ENCODE peak calls at places on chromosomes 7 and 10, in four cellular contexts. One of them, this sample, is unnamed.

GRCh38 chr7:113099284-113099919 is 12.8 kb upstream of the GPR85 start:
- DNase-seq in NCI-H526: no peak
- DNase-seq in PC-9: peak
- DNase-seq in activated naive CD8-positive, alpha-beta T cell treated with anti-CD3 and anti-CD28 coated beads, Interleukin-2, amount 50 U/mL, for 16 hours: no peak
- DNase-seq in this sample: no peak

GRCh38 chr10:4391683-4392082 is 434.3 kb upstream of the AKR1E2 start:
- DNase-seq in NCI-H526: peak
- DNase-seq in PC-9: peak
- DNase-seq in activated naive CD8-positive, alpha-beta T cell treated with anti-CD3 and anti-CD28 coated beads, Interleukin-2, amount 50 U/mL, for 16 hours: no peak
- DNase-seq in this sample: no peak

GRCh38 chr7:83105948-83106347 is 56.7 kb downstream of the PCLO start:
- DNase-seq in NCI-H526: no peak
- DNase-seq in PC-9: no peak
- DNase-seq in activated naive CD8-positive, alpha-beta T cell treated with anti-CD3 and anti-CD28 coated beads, Interleukin-2, amount 50 U/mL, for 16 hours: no peak
- DNase-seq in this sample: no peak

GRCh38 chr10:69716711-69717560 is 84.8 kb upstream of the COL13A1 start:
- DNase-seq in NCI-H526: peak
- DNase-seq in PC-9: peak
- DNase-seq in activated naive CD8-positive, alpha-beta T cell treated with anti-CD3 and anti-CD28 coated beads, Interleukin-2, amount 50 U/mL, for 16 hours: peak
- DNase-seq in this sample: no peak

GRCh38 chr7:5448378-5449042 is 24.9 kb upstream of the TNRC18 start:
- DNase-seq in NCI-H526: no peak
- DNase-seq in PC-9: no peak
- DNase-seq in activated naive CD8-positive, alpha-beta T cell treated with anti-CD3 and anti-CD28 coated beads, Interleukin-2, amount 50 U/mL, for 16 hours: no peak
- DNase-seq in this sample: no peak

GRCh38 chr10:11828682-11829284 is 5.6 kb downstream of the PROSER2 start:
- DNase-seq in NCI-H526: no peak
- DNase-seq in PC-9: no peak
- DNase-seq in activated naive CD8-positive, alpha-beta T cell treated with anti-CD3 and anti-CD28 coated beads, Interleukin-2, amount 50 U/mL, for 16 hours: no peak
- DNase-seq in this sample: no peak

GRCh38 chr7:105399043-105399725 is 10.5 kb upstream of the SRPK2 start:
- DNase-seq in NCI-H526: no peak
- DNase-seq in PC-9: no peak
- DNase-seq in activated naive CD8-positive, alpha-beta T cell treated with anti-CD3 and anti-CD28 coated beads, Interleukin-2, amount 50 U/mL, for 16 hours: no peak
- DNase-seq in this sample: no peak

GRCh38 chr7:51325937-51326336 is 9.3 kb upstream of the COBL start:
- DNase-seq in NCI-H526: no peak
- DNase-seq in PC-9: no peak
- DNase-seq in activated naive CD8-positive, alpha-beta T cell treated with anti-CD3 and anti-CD28 coated beads, Interleukin-2, amount 50 U/mL, for 16 hours: no peak
- DNase-seq in this sample: no peak

GRCh38 chr10:97632949-97633884 is at the start of gene MORN4:
- DNase-seq in NCI-H526: peak
- DNase-seq in PC-9: peak
- DNase-seq in activated naive CD8-positive, alpha-beta T cell treated with anti-CD3 and anti-CD28 coated beads, Interleukin-2, amount 50 U/mL, for 16 hours: peak
- DNase-seq in this sample: no peak

GRCh38 chr10:3516191-3516590 is 268.8 kb downstream of the KLF6 start:
- DNase-seq in NCI-H526: no peak
- DNase-seq in PC-9: no peak
- DNase-seq in activated naive CD8-positive, alpha-beta T cell treated with anti-CD3 and anti-CD28 coated beads, Interleukin-2, amount 50 U/mL, for 16 hours: no peak
- DNase-seq in this sample: no peak

GRCh38 chr10:114308470-114309110 is 69.5 kb downstream of the VWA2 start:
- DNase-seq in NCI-H526: no peak
- DNase-seq in PC-9: no peak
- DNase-seq in activated naive CD8-positive, alpha-beta T cell treated with anti-CD3 and anti-CD28 coated beads, Interleukin-2, amount 50 U/mL, for 16 hours: no peak
- DNase-seq in this sample: no peak

GRCh38 chr10:43901302-43901701 is 252.6 kb upstream of the ZNF32 start:
- DNase-seq in NCI-H526: no peak
- DNase-seq in PC-9: no peak
- DNase-seq in activated naive CD8-positive, alpha-beta T cell treated with anti-CD3 and anti-CD28 coated beads, Interleukin-2, amount 50 U/mL, for 16 hours: no peak
- DNase-seq in this sample: no peak

GRCh38 chr7:105210721-105211205 is 178.0 kb downstream of the SRPK2 start:
- DNase-seq in NCI-H526: no peak
- DNase-seq in PC-9: no peak
- DNase-seq in activated naive CD8-positive, alpha-beta T cell treated with anti-CD3 and anti-CD28 coated beads, Interleukin-2, amount 50 U/mL, for 16 hours: no peak
- DNase-seq in this sample: no peak

GRCh38 chr10:22230331-22230833 is 12.6 kb upstream of the EBLN1 start:
- DNase-seq in NCI-H526: peak
- DNase-seq in PC-9: no peak
- DNase-seq in activated naive CD8-positive, alpha-beta T cell treated with anti-CD3 and anti-CD28 coated beads, Interleukin-2, amount 50 U/mL, for 16 hours: no peak
- DNase-seq in this sample: no peak

GRCh38 chr10:77737608-77738007 is 100.0 kb upstream of the KCNMA1 start:
- DNase-seq in NCI-H526: no peak
- DNase-seq in PC-9: no peak
- DNase-seq in activated naive CD8-positive, alpha-beta T cell treated with anti-CD3 and anti-CD28 coated beads, Interleukin-2, amount 50 U/mL, for 16 hours: no peak
- DNase-seq in this sample: peak

GRCh38 chr10:44339218-44339617 is 45.7 kb downstream of the CXCL12 start:
- DNase-seq in NCI-H526: no peak
- DNase-seq in PC-9: no peak
- DNase-seq in activated naive CD8-positive, alpha-beta T cell treated with anti-CD3 and anti-CD28 coated beads, Interleukin-2, amount 50 U/mL, for 16 hours: no peak
- DNase-seq in this sample: no peak

GRCh38 chr7:46752881-46753366 is 829.0 kb downstream of the TNS3 start:
- DNase-seq in NCI-H526: no peak
- DNase-seq in PC-9: peak
- DNase-seq in activated naive CD8-positive, alpha-beta T cell treated with anti-CD3 and anti-CD28 coated beads, Interleukin-2, amount 50 U/mL, for 16 hours: no peak
- DNase-seq in this sample: peak

GRCh38 chr7:1623810-1624209 is 46.3 kb upstream of the ELFN1 start:
- DNase-seq in NCI-H526: no peak
- DNase-seq in PC-9: no peak
- DNase-seq in activated naive CD8-positive, alpha-beta T cell treated with anti-CD3 and anti-CD28 coated beads, Interleukin-2, amount 50 U/mL, for 16 hours: no peak
- DNase-seq in this sample: no peak

GRCh38 chr7:16926283-16926682 is 44.5 kb upstream of the AGR3 start:
- DNase-seq in NCI-H526: no peak
- DNase-seq in PC-9: no peak
- DNase-seq in activated naive CD8-positive, alpha-beta T cell treated with anti-CD3 and anti-CD28 coated beads, Interleukin-2, amount 50 U/mL, for 16 hours: no peak
- DNase-seq in this sample: no peak

GRCh38 chr10:129322872-129323271 is 144.2 kb upstream of the MGMT start:
- DNase-seq in NCI-H526: no peak
- DNase-seq in PC-9: no peak
- DNase-seq in activated naive CD8-positive, alpha-beta T cell treated with anti-CD3 and anti-CD28 coated beads, Interleukin-2, amount 50 U/mL, for 16 hours: no peak
- DNase-seq in this sample: no peak

GRCh38 chr10:21813944-21814343 is 189.6 kb downstream of the DNAJC1 start:
- DNase-seq in NCI-H526: no peak
- DNase-seq in PC-9: no peak
- DNase-seq in activated naive CD8-positive, alpha-beta T cell treated with anti-CD3 and anti-CD28 coated beads, Interleukin-2, amount 50 U/mL, for 16 hours: no peak
- DNase-seq in this sample: no peak

GRCh38 chr10:48195803-48196202 is 78.7 kb downstream of the FRMPD2 start:
- DNase-seq in NCI-H526: no peak
- DNase-seq in PC-9: no peak
- DNase-seq in activated naive CD8-positive, alpha-beta T cell treated with anti-CD3 and anti-CD28 coated beads, Interleukin-2, amount 50 U/mL, for 16 hours: no peak
- DNase-seq in this sample: no peak

GRCh38 chr10:84196083-84196482 is 1.7 kb downstream of the CDHR1 start:
- DNase-seq in NCI-H526: peak
- DNase-seq in PC-9: no peak
- DNase-seq in activated naive CD8-positive, alpha-beta T cell treated with anti-CD3 and anti-CD28 coated beads, Interleukin-2, amount 50 U/mL, for 16 hours: no peak
- DNase-seq in this sample: no peak

GRCh38 chr10:45470098-45471012 is 96.3 kb downstream of the ALOX5 start:
- DNase-seq in NCI-H526: no peak
- DNase-seq in PC-9: peak
- DNase-seq in activated naive CD8-positive, alpha-beta T cell treated with anti-CD3 and anti-CD28 coated beads, Interleukin-2, amount 50 U/mL, for 16 hours: peak
- DNase-seq in this sample: no peak

GRCh38 chr10:60490013-60490412 is 100.3 kb upstream of the ANK3 start:
- DNase-seq in NCI-H526: no peak
- DNase-seq in PC-9: no peak
- DNase-seq in activated naive CD8-positive, alpha-beta T cell treated with anti-CD3 and anti-CD28 coated beads, Interleukin-2, amount 50 U/mL, for 16 hours: no peak
- DNase-seq in this sample: no peak

GRCh38 chr7:27640914-27641570 is 21.6 kb downstream of the HIBADH start:
- DNase-seq in NCI-H526: no peak
- DNase-seq in PC-9: peak
- DNase-seq in activated naive CD8-positive, alpha-beta T cell treated with anti-CD3 and anti-CD28 coated beads, Interleukin-2, amount 50 U/mL, for 16 hours: no peak
- DNase-seq in this sample: no peak